ENCODE peak calls at places on chromosomes 12 and 14, in eight cellular contexts. S is CD8-positive, alpha-beta T cell; N is neural crest cell; W is MCF 10A; R is progenitor cell of endocrine pancreas; U is GM23338; J is B cell; B is IMR-90. C is an unnamed sample.

GRCh38 chr12:70049596-70050360 is 193.5 kb upstream of the CNOT2 start:
- DNase-seq in W (no peak), U (no peak), S (peak), N (no peak), B (no peak), J (peak), R (no peak), C (peak)

GRCh38 chr12:78240827-78241226 is 410.1 kb downstream of the NAV3 start:
- DNase-seq in N (no peak), B (no peak), R (no peak), J (no peak), U (no peak), S (no peak), W (no peak), C (no peak)

GRCh38 chr12:80100566-80100965 is 1.2 kb downstream of the OTOGL start:
- DNase-seq in W (no peak), S (no peak), J (no peak), B (peak), U (no peak), R (no peak), N (no peak), C (no peak)

GRCh38 chr12:113940357-113940756 is 25.8 kb downstream of the RBM19 start:
- DNase-seq in B (no peak), R (no peak), J (no peak), N (no peak), U (peak), S (no peak), W (no peak), C (no peak)

GRCh38 chr12:85076688-85077430 is 40.7 kb downstream of the LRRIQ1 start:
- DNase-seq in S (no peak), R (no peak), W (peak), B (peak), U (peak), N (no peak), J (peak), C (peak)

GRCh38 chr12:131131808-131132117 is 178.1 kb downstream of the ADGRD1 start:
- DNase-seq in J (no peak), R (no peak), S (no peak), U (no peak), B (no peak), N (no peak), W (no peak), C (no peak)

GRCh38 chr14:100376751-100377171 is 53.6 kb downstream of the SLC25A47 start:
- DNase-seq in B (peak), S (no peak), U (peak), N (no peak), R (no peak), J (peak), W (peak), C (no peak)

GRCh38 chr12:118060301-118061010 is 523 bp downstream of the WSB2 start:
- DNase-seq in W (no peak), J (peak), U (peak), R (peak), B (no peak), S (peak), N (peak), C (no peak)

GRCh38 chr12:127819066-127819465 is 447.9 kb upstream of the TMEM132C start:
- DNase-seq in S (no peak), R (no peak), N (no peak), B (no peak), J (no peak), W (no peak), U (no peak), C (no peak)

GRCh38 chr12:119932921-119933320 is 55.8 kb upstream of the CIT start:
- DNase-seq in B (no peak), W (no peak), N (no peak), S (no peak), R (no peak), J (no peak), U (no peak), C (no peak)

GRCh38 chr12:38160318-38161122 is 156.1 kb upstream of the ALG10B start:
- DNase-seq in W (no peak), J (no peak), B (no peak), S (no peak), N (no peak), R (no peak), U (no peak), C (no peak)

GRCh38 chr12:76241371-76241770 is 106.8 kb downstream of the BBS10 start:
- DNase-seq in B (peak), R (no peak), U (no peak), S (no peak), J (no peak), N (no peak), W (no peak), C (no peak)

GRCh38 chr12:69821441-69822204 is 3.4 kb upstream of the MYRFL start:
- DNase-seq in B (peak), U (no peak), W (peak), R (no peak), N (no peak), J (no peak), S (no peak), C (no peak)

GRCh38 chr12:117100251-117100650 is 1.0 kb upstream of the TESC start:
- DNase-seq in S (no peak), W (peak), J (no peak), U (peak), B (peak), N (no peak), R (no peak), C (peak)

GRCh38 chr14:34538871-34539406 is 562 bp downstream of the EAPP start:
- DNase-seq in W (no peak), U (no peak), N (no peak), S (no peak), B (no peak), J (no peak), R (no peak), C (no peak)

GRCh38 chr14:92582706-92583452 is 69.3 kb downstream of the RIN3 start:
- DNase-seq in J (peak), R (no peak), U (no peak), W (no peak), S (no peak), B (no peak), N (no peak), C (peak)

GRCh38 chr12:10031318-10031717 is 836 bp downstream of the CLEC9A start:
- DNase-seq in J (no peak), S (no peak), N (no peak), W (peak), B (peak), R (no peak), U (peak), C (no peak)

GRCh38 chr12:5204831-5205230 is 161.2 kb downstream of the KCNA5 start:
- DNase-seq in B (no peak), S (no peak), U (no peak), R (no peak), W (no peak), J (no peak), N (no peak), C (no peak)

GRCh38 chr14:54786816-54787215 is 115.8 kb downstream of the GCH1 start:
- DNase-seq in S (no peak), J (no peak), B (no peak), R (no peak), N (no peak), U (no peak), W (no peak), C (no peak)

GRCh38 chr12:19922687-19923086 is 445.6 kb upstream of the PDE3A start:
- DNase-seq in U (no peak), S (no peak), B (no peak), J (no peak), W (no peak), R (no peak), N (no peak), C (no peak)

GRCh38 chr12:58416211-58416610 is 474.8 kb downstream of the ATP23 start:
- DNase-seq in J (no peak), W (peak), S (no peak), U (no peak), B (peak), N (no peak), R (no peak), C (no peak)

GRCh38 chr12:12214635-12215131 is 52.2 kb downstream of the LRP6 start:
- DNase-seq in N (no peak), S (no peak), J (no peak), R (no peak), B (peak), U (peak), W (no peak), C (no peak)

GRCh38 chr14:68968051-68968450 is 11.1 kb downstream of the ACTN1 start:
- DNase-seq in U (no peak), R (no peak), S (peak), W (no peak), B (no peak), N (no peak), J (no peak), C (no peak)

GRCh38 chr12:53299454-53300180 is at the start of gene MYG1:
- DNase-seq in U (peak), N (peak), W (peak), J (peak), B (peak), R (peak), S (peak), C (peak)
- TF ChIP-seq CTCF in U (peak), N (peak), W (no peak), J (peak), B (peak), R (peak), S (peak), C (no peak)

GRCh38 chr14:79299162-79299561 is 912.1 kb downstream of the DIO2 start:
- DNase-seq in N (no peak), R (no peak), S (no peak), U (no peak), B (no peak), J (no peak), W (no peak), C (no peak)
- TF ChIP-seq CTCF in N (no peak), R (no peak), S (no peak), U (no peak), B (no peak), J (no peak), W (no peak), C (no peak)

GRCh38 chr14:70173569-70173968 is 15.2 kb downstream of the SLC8A3 start:
- DNase-seq in N (no peak), S (no peak), U (no peak), R (no peak), J (no peak), W (no peak), B (no peak), C (no peak)
- TF ChIP-seq CTCF in N (no peak), S (no peak), U (no peak), R (no peak), J (no peak), W (no peak), B (no peak), C (no peak)

GRCh38 chr14:74875204-74875603 is 741 bp downstream of the PROX2 start:
- DNase-seq in J (no peak), N (no peak), R (no peak), W (no peak), U (no peak), S (no peak), B (no peak), C (no peak)

GRCh38 chr14:74868739-74869138 is 7.2 kb downstream of the PROX2 start:
- DNase-seq in J (no peak), W (no peak), N (no peak), B (no peak), S (no peak), R (no peak), U (no peak), C (no peak)

GRCh38 chr14:74875941-74876913 is at the start of gene PROX2:
- DNase-seq in B (no peak), J (peak), U (peak), N (no peak), R (no peak), S (peak), W (no peak), C (no peak)

GRCh38 chr14:74867673-74868072 is 8.3 kb downstream of the PROX2 start:
- DNase-seq in U (no peak), R (no peak), B (peak), W (no peak), S (peak), J (no peak), N (no peak), C (no peak)

DNA sequence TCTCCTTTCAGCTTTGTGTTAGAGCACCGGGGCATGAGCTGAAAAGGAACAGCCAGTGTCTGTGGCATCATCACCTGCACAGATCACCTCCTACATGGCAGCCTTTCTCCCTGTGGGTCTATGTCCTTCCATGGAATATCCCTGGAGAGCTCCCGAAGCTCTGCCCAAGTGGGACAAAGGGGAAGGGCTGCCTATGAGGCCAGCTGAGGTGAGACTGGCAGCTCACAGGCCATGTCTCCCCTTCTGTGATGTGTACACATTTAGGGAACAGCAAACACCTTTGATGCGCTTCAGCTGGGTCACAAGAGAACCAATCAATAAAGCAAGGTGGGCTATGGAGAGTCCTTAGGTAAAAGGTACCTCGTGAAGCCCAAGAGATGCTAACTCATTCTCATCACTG is 4.1 kb downstream of the PROX2 start:
- DNase-seq in B (no peak), U (no peak), N (no peak), S (no peak), R (no peak), J (no peak), W (no peak), C (no peak)
- TF ChIP-seq CTCF in B (no peak), U (no peak), N (no peak), S (no peak), R (no peak), J (no peak), W (no peak), C (no peak)